ENCODE peak calls at places on chromosome 11, in eight cellular contexts. V, P, M, B, Q, L, S and W are unnamed samples.

GRCh38 chr11:32562839-32563599 is 20.6 kb upstream of the EIF3M start:
- DNase-seq in V (no peak), B (no peak), L (no peak), M (no peak), Q (no peak), S (no peak), P (no peak), W (no peak)

GRCh38 chr11:74966651-74967050 is 17.6 kb downstream of the SPCS2 start:
- DNase-seq in L (no peak), V (no peak), P (no peak), B (no peak), S (no peak), Q (no peak), M (no peak), W (no peak)

GRCh38 chr11:131447268-131447667 is 76.9 kb downstream of the NTM start:
- DNase-seq in P (no peak), M (no peak), L (no peak), Q (no peak), S (no peak), B (no peak), V (no peak), W (no peak)

GRCh38 chr11:104531075-104531474 is 367.1 kb upstream of the PDGFD start:
- DNase-seq in V (no peak), P (peak; percentile 13), Q (no peak), S (no peak), M (no peak), L (no peak), B (no peak), W (no peak)

GRCh38 chr11:116689413-116690127 is 83.2 kb downstream of the BUD13 start:
- DNase-seq in M (no peak), P (no peak), L (no peak), S (no peak), B (no peak), V (no peak), Q (no peak), W (no peak)

GRCh38 chr11:19810852-19811251 is 98.2 kb downstream of the NAV2 start:
- DNase-seq in V (no peak), P (no peak), B (no peak), S (no peak), L (no peak), M (no peak), Q (no peak), W (no peak)

GRCh38 chr11:134333951-134334350 is 2.2 kb downstream of the GLB1L2 start:
- DNase-seq in B (no peak), M (no peak), S (no peak), V (no peak), L (no peak), P (no peak), Q (no peak), W (no peak)

GRCh38 chr11:73216466-73216865 is 1.6 kb upstream of the P2RY2 start:
- DNase-seq in M (no peak), L (no peak), P (no peak), S (no peak), V (no peak), B (no peak), Q (no peak), W (no peak)

GRCh38 chr11:103326070-103326794 is 217.0 kb downstream of the DYNC2H1 start:
- DNase-seq in Q (no peak), S (no peak), P (peak; percentile 74), B (no peak), V (peak; percentile 58), M (peak; percentile 51), L (no peak), W (peak; percentile 46)

GRCh38 chr11:75069473-75069872 is 27.2 kb downstream of the OR2AT4 start:
- DNase-seq in Q (no peak), S (no peak), V (no peak), M (no peak), P (peak; percentile 60), L (no peak), B (no peak), W (no peak)

GRCh38 chr11:79312591-79313267 is 128.1 kb downstream of the TENM4 start:
- DNase-seq in M (no peak), B (no peak), P (no peak), S (no peak), V (no peak), L (no peak), Q (no peak), W (peak; percentile 3)

GRCh38 chr11:200224-201003 is 6.8 kb downstream of the BET1L start:
- DNase-seq in B (no peak), V (no peak), M (no peak), P (no peak), S (no peak), L (peak; percentile 56), Q (no peak), W (no peak)

GRCh38 chr11:105167244-105167643 is 27.7 kb upstream of the CARD18 start:
- DNase-seq in Q (no peak), B (no peak), L (no peak), V (no peak), P (no peak), M (no peak), S (no peak), W (no peak)

DNA sequence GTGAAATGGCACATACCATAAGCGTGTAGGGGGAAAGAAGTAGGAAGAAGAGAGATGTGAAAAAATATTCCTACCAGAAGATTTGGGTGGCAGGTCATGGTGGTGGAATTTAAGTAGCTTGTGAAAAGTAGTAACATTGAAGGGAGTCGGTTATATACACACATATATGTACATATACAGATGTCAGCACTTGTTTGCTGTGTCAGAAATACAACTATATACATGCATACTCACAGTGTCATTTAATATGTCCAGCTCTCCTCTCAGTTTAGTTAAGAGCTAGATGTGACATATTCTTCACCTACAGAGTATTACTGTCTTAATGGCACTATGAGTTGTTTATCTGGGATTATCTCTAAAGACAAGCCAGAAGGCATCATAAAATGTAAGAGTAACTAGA is 987.4 kb upstream of the CCDC90B start:
- DNase-seq in S (no peak), P (no peak), V (no peak), L (no peak), Q (no peak), M (no peak), B (no peak), W (no peak)
- H3K4me3 ChIP-seq in S (no peak overlapping the region), P (no peak overlapping the region), V (no peak overlapping the region), L (no peak overlapping the region), Q (no peak overlapping the region), M (no peak overlapping the region), B (no peak overlapping the region), W (no peak overlapping the region)

GRCh38 chr11:102111787-102112653 is 1.8 kb downstream of the YAP1 start:
- DNase-seq in Q (no peak), V (peak; percentile 98), M (no peak), B (no peak), S (no peak), L (no peak), P (peak; percentile 11), W (peak; percentile 68)
- H3K4me3 ChIP-seq in Q (peak overlapping the region; percentile 7), V (peak overlapping the region; percentile 83), M (peak overlapping the region; percentile 63), B (peak overlapping the region; percentile 95), S (peak overlapping the region; percentile 74), L (peak overlapping the region; percentile 80), P (no peak overlapping the region), W (peak overlapping the region; percentile 98)

GRCh38 chr11:67055812-67056211 is 835 bp upstream of the RHOD start:
- DNase-seq in Q (no peak), M (no peak), S (no peak), L (peak; percentile 79), V (no peak), P (no peak), B (no peak), W (no peak)

GRCh38 chr11:67056640-67057409 is at the start of gene RHOD:
- DNase-seq in S (peak; percentile 61), V (no peak), M (no peak), L (peak; percentile 88), P (no peak), Q (no peak), B (no peak), W (no peak)

GRCh38 chr11:67056267-67056639 is 394 bp upstream of the RHOD start:
- DNase-seq in L (no peak), S (no peak), V (no peak), Q (no peak), B (no peak), P (no peak), M (no peak), W (no peak)

GRCh38 chr11:67058506-67058905 is 1.9 kb downstream of the RHOD start:
- DNase-seq in L (no peak), P (no peak), S (no peak), Q (no peak), B (no peak), M (no peak), V (no peak), W (no peak)

GRCh38 chr11:67057410-67057757 is 737 bp downstream of the RHOD start:
- DNase-seq in S (peak; percentile 37), B (no peak), Q (no peak), L (no peak), P (no peak), V (no peak), M (no peak), W (no peak)
- H3K4me3 ChIP-seq in S (peak overlapping the region; percentile 69), B (peak overlapping the region; percentile 55), Q (no peak overlapping the region), L (peak overlapping the region; percentile 63), P (no peak overlapping the region), V (peak overlapping the region; percentile 77), M (peak overlapping the region; percentile 56), W (peak overlapping the region; percentile 42)

DNA sequence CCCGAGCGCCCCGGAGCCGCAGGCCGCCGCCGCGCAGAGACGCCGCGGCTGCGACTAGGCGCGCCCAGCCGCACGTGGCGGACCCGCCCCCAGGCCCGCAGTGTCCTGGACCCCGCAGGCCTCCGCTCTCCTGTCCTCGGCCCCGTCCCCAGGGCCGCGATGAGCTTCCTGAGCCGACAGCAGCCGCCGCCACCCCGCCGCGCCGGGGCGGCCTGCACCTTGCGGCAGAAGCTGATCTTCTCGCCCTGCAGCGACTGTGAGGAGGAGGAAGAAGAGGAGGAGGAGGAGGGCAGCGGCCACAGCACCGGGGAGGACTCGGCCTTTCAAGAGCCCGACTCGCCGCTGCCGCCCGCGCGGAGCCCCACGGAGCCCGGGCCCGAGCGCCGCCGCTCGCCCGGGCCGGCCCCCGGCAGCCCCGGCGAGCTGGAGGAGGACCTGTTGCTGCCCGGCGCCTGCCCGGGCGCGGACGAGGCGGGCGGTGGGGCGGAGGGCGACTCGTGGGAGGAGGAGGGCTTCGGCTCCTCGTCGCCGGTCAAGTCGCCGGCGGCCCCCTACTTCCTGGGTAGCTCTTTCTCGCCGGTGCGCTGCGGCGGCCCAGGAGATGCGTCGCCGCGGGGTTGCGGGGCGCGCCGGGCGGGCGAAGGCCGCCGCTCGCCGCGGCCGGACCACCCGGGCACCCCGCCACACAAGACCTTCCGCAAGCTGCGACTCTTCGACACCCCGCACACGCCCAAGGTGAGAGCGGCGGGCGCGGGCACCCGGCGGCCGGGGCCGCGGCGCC is 495 bp downstream of the WEE1 start:
- DNase-seq in M (no peak), Q (no peak), S (peak; percentile 31), B (no peak), L (peak; percentile 76), V (no peak), P (peak; percentile 56), W (no peak)
- H3K4me3 ChIP-seq in M (peak overlapping the region; percentile 95), Q (peak overlapping the region; percentile 76), S (peak overlapping the region; percentile 95), B (peak overlapping the region; percentile 71), L (peak overlapping the region; percentile 77), V (peak overlapping the region; percentile 94), P (peak overlapping the region; percentile 97), W (peak overlapping the region; percentile 71)